ENCODE peak calls at places on chromosomes 4 and X, in nine cellular contexts. B is endothelial cell of umbilical vein; F is Jurkat, Clone E6-1; M is AG09309; V is retinal pigment epithelial cell; J is GM23248; X is dorsolateral prefrontal cortex; N is kidney epithelial cell; Z is gastrocnemius medialis. U is an unnamed sample.

GRCh38 chrX:45842916-45843315 is 642.2 kb upstream of the DIPK2B start:
- DNase-seq in X (no peak), B (peak), N (no peak), V (no peak), J (peak), F (no peak), M (no peak), Z (no peak), U (no peak)

GRCh38 chr4:16860506-16860905 is 37.9 kb downstream of the LDB2 start:
- DNase-seq in F (no peak), Z (no peak), N (no peak), B (peak), X (no peak), J (peak), V (peak), M (peak), U (no peak)

GRCh38 chrX:106177106-106177981 is 9.2 kb downstream of the PWWP3B start:
- DNase-seq in J (no peak), X (peak), V (peak), M (no peak), N (no peak), Z (peak), B (no peak), F (no peak), U (no peak)

GRCh38 chr4:21134994-21135393 is 434.7 kb downstream of the PACRGL start:
- DNase-seq in N (no peak), M (no peak), X (no peak), J (peak), Z (no peak), V (no peak), B (peak), F (peak), U (no peak)

GRCh38 chr4:123593655-123594054 is 197.1 kb downstream of the SPRY1 start:
- DNase-seq in J (no peak), Z (no peak), F (peak), M (no peak), V (no peak), N (no peak), X (no peak), B (peak), U (no peak)

GRCh38 chr4:147299205-147299604 is 181.7 kb upstream of the EDNRA start:
- DNase-seq in X (no peak), F (no peak), B (no peak), J (no peak), M (no peak), Z (no peak), N (no peak), V (no peak), U (no peak)

GRCh38 chr4:55439023-55439422 is 43.3 kb downstream of the TMEM165 start:
- DNase-seq in M (no peak), V (no peak), N (no peak), B (no peak), Z (no peak), X (no peak), F (no peak), J (no peak), U (no peak)

GRCh38 chr4:69038582-69038981 is 57.7 kb upstream of the UGT2B7 start:
- DNase-seq in F (no peak), J (peak), M (no peak), N (no peak), V (peak), Z (no peak), X (no peak), B (peak), U (no peak)

GRCh38 chr4:20433101-20433705 is 181.5 kb downstream of the SLIT2 start:
- DNase-seq in Z (no peak), M (no peak), F (no peak), X (no peak), J (no peak), N (no peak), B (peak), V (no peak), U (no peak)

GRCh38 chr4:53098681-53099121 is 236.6 kb downstream of the RASL11B start:
- DNase-seq in Z (no peak), N (no peak), M (peak), B (peak), X (no peak), V (no peak), J (peak), F (no peak), U (no peak)

GRCh38 chrX:7788334-7788733 is 54.6 kb upstream of the VCX start:
- DNase-seq in V (no peak), X (no peak), B (no peak), J (no peak), Z (no peak), F (no peak), N (no peak), M (no peak), U (no peak)

GRCh38 chr4:142705820-142706219 is 140.3 kb downstream of the INPP4B start:
- DNase-seq in B (no peak), X (no peak), V (no peak), F (no peak), M (no peak), J (peak), N (no peak), Z (no peak), U (no peak)

GRCh38 chr4:19329631-19330030 is 922.1 kb upstream of the SLIT2 start:
- DNase-seq in J (peak), N (no peak), B (no peak), X (no peak), V (no peak), F (no peak), M (peak), Z (no peak), U (no peak)

GRCh38 chrX:22135994-22136684 is 104.0 kb downstream of the PHEX start:
- DNase-seq in N (no peak), V (no peak), X (no peak), B (peak), M (peak), Z (no peak), F (peak), J (peak), U (peak)

GRCh38 chr4:16194199-16194598 is 32.1 kb downstream of the TAPT1 start:
- DNase-seq in N (no peak), V (no peak), M (peak), B (no peak), X (no peak), J (peak), Z (no peak), F (no peak), U (no peak)

GRCh38 chr4:57023104-57023503 is 44.4 kb downstream of the POLR2B start:
- DNase-seq in X (no peak), J (peak), F (no peak), N (no peak), B (peak), Z (no peak), M (peak), V (peak), U (no peak)

GRCh38 chr4:54152846-54153600 is 53.1 kb downstream of the GSX2 start:
- DNase-seq in X (no peak), J (peak), M (peak), B (no peak), N (peak), F (no peak), V (peak), Z (no peak), U (no peak)

GRCh38 chr4:828641-829271 is 2.8 kb upstream of the CPLX1 start:
- DNase-seq in M (no peak), X (peak), J (peak), V (no peak), F (no peak), Z (no peak), B (no peak), N (no peak), U (no peak)

GRCh38 chr4:73446336-73446938 is 10.4 kb downstream of the AFP start:
- DNase-seq in X (no peak), M (no peak), F (peak), J (peak), N (no peak), V (no peak), B (peak), Z (no peak), U (peak)

GRCh38 chr4:93897559-93897958 is 69.0 kb downstream of the ATOH1 start:
- DNase-seq in M (no peak), N (no peak), F (peak), J (peak), Z (no peak), B (peak), X (no peak), V (no peak), U (no peak)

GRCh38 chr4:133147365-133147821 is 1.7 kb upstream of the PCDH10 start:
- DNase-seq in F (no peak), M (no peak), X (peak), V (no peak), B (peak), N (no peak), J (no peak), Z (no peak), U (no peak)

GRCh38 chrX:121836000-121836399 is 788.6 kb downstream of the GLUD2 start:
- DNase-seq in M (no peak), N (no peak), X (no peak), B (no peak), F (no peak), V (no peak), J (no peak), Z (no peak), U (no peak)

GRCh38 chr4:99679204-99679603 is 21.6 kb upstream of the C4orf54 start:
- DNase-seq in X (no peak), V (peak), M (no peak), B (no peak), F (no peak), N (no peak), J (peak), Z (peak), U (no peak)

GRCh38 chr4:118814901-118815300 is 21.0 kb downstream of the SEC24D start:
- DNase-seq in F (no peak), V (no peak), M (no peak), Z (no peak), N (no peak), B (no peak), X (no peak), J (no peak), U (no peak)

GRCh38 chr4:7987148-7987989 is 47.7 kb upstream of the AFAP1 start:
- DNase-seq in J (peak), Z (peak), F (peak), M (no peak), X (peak), N (no peak), V (no peak), B (peak), U (peak)

GRCh38 chr4:6771229-6771671 is 11.3 kb upstream of the KIAA0232 start:
- DNase-seq in F (no peak), N (no peak), Z (peak), V (no peak), J (peak), X (no peak), M (no peak), B (no peak), U (no peak)

GRCh38 chr4:140052050-140052449 is 101.9 kb downstream of the MAML3 start:
- DNase-seq in M (no peak), F (no peak), Z (no peak), N (no peak), B (peak), J (peak), X (no peak), V (no peak), U (peak)

GRCh38 chrX:103175944-103176753 is 38.8 kb upstream of the BEX4 start:
- DNase-seq in B (peak), M (no peak), F (peak), J (peak), X (peak), V (no peak), N (no peak), Z (no peak), U (peak)

DNA sequence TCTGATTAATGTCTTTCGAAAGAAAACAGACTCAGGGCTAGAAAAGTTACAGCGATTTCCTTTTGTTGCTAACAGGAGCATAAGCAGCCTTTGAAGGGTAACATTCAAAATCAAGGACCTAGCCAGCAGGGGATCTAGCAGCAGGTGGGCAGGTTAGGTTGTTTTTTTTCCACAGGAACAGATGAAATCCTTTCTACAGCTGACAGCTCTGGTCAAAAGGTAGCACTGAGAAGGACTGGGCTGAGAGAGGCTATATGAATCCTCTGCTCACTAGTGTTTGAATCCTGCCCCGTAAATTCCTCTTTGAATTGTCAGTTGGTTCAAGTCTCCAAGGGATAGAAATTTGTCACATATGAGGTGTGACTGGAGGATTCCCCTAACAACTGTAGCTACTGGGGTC is 188.2 kb downstream of the SH2D1A start:
- DNase-seq in X (no peak), V (no peak), M (no peak), N (no peak), J (no peak), Z (no peak), B (no peak), F (no peak), U (no peak)
- H3K4me3 ChIP-seq in X (no peak), V (no peak), M (no peak), N (no peak), J (no peak), Z (no peak), B (no peak), F (no peak), U (no peak)

DNA sequence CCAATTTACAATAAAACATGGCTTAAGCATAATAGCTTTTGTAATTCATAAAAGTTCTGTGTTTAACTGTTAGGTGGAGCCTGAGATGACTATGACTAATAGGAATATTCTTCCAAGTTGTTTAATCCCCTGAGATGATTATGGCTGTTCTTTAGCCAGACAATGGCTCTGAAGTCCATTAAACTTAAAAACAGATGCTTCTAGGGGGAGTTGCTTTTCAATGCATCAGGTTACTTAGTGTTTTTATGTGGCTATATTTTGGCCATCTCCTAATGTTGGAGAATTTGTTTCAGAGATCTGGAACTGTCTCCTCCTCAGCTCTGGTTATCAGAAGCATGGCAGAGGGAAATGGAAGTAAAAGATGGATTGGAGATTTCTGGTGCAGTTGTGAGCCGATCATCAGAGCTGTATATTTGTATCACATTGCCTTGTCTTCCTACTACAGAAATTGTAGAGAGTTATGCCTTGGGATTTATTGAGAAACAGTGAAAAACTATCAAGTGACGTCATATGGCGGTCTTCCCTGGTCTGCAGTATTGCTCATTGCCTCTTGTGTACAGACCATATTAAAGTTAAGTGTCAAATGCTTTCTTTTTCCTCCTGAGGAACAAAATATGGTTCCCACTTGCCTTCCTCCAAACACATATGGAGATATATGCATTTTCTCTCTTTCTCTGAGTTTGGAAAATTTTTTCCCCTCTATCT is 29.7 kb downstream of the SGMS2 start:
- DNase-seq in Z (no peak), M (peak), V (peak), B (no peak), X (no peak), J (peak), N (no peak), F (no peak), U (no peak)
- H3K4me3 ChIP-seq in Z (peak), M (peak), V (no peak), B (peak), X (no peak), J (peak), N (no peak), F (no peak), U (no peak)

GRCh38 chr4:165332502-165332901 is 5.0 kb downstream of the MSMO1 start:
- DNase-seq in Z (no peak), J (no peak), M (no peak), X (no peak), N (no peak), B (no peak), F (no peak), V (no peak), U (no peak)
- H3K4me3 ChIP-seq in Z (no peak), J (no peak), M (no peak), X (peak), N (no peak), B (peak), F (no peak), V (peak), U (peak)

DNA sequence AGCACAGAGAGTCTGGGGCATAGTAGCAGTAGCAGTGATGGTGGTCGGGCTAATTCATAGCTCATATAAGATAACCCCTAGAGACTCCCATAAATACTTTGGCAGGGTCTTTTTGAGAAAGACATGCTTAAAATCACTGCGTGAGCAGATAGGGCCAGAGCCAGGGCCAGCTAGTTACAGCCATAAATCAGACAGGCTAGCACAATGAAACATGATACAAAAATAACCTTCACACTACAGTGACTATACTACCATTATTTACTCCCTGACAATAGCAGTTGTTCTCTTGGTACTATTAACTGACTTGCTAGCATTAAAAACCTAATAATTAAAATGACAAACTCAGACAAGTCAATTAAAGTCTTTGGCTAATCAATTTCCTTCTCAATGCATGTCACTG is 295.9 kb downstream of the SMARCA1 start:
- DNase-seq in J (no peak), Z (no peak), B (no peak), X (no peak), N (no peak), V (no peak), F (no peak), M (no peak), U (no peak)
- H3K4me3 ChIP-seq in J (no peak), Z (no peak), B (no peak), X (no peak), N (no peak), V (no peak), F (no peak), M (no peak), U (no peak)

GRCh38 chr4:158845166-158846041 is 76.6 kb downstream of the FNIP2 start:
- DNase-seq in J (no peak), M (no peak), V (no peak), N (no peak), F (no peak), Z (no peak), X (no peak), B (no peak), U (no peak)

GRCh38 chr4:158849681-158850080 is 80.9 kb downstream of the FNIP2 start:
- DNase-seq in M (no peak), B (no peak), Z (no peak), J (no peak), X (no peak), V (no peak), N (no peak), F (no peak), U (no peak)

GRCh38 chr4:158850800-158851644 is 82.2 kb downstream of the FNIP2 start:
- DNase-seq in J (peak), B (peak), V (no peak), F (peak), Z (no peak), N (no peak), X (no peak), M (peak), U (no peak)

GRCh38 chr4:158850371-158850770 is 81.5 kb downstream of the FNIP2 start:
- DNase-seq in M (no peak), X (no peak), Z (no peak), F (no peak), V (no peak), J (no peak), N (no peak), B (no peak), U (no peak)

DNA sequence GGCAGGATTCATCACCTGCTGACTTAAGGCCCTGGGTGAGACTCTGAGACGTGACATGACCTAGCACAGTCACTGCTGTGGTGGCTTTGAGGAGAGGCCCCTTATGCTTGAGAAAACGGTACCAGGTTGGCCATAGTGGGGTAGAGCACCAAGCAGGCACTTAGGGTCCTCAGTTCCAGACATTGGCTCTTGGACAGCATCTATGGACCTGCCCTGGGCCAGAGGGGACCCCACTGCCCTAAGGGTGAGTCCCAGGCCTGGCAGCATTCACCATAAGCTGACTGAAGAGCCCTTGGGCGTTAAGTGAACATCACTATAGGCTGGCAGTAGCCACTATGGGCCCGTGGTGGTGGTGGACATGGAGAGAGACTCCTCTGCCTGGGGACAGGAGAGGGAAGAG is 78.7 kb downstream of the FNIP2 start:
- DNase-seq in J (no peak), Z (no peak), N (no peak), V (no peak), M (no peak), B (no peak), F (no peak), X (no peak), U (no peak)
- H3K4me3 ChIP-seq in J (no peak), Z (no peak), N (no peak), V (no peak), M (no peak), B (no peak), F (no peak), X (no peak), U (no peak)

GRCh38 chrX:5869786-5870185 is 358.9 kb downstream of the NLGN4X start:
- DNase-seq in V (no peak), N (no peak), M (no peak), B (no peak), Z (no peak), X (no peak), F (no peak), J (no peak), U (no peak)
- H3K4me3 ChIP-seq in V (no peak), N (no peak), M (no peak), B (no peak), Z (no peak), X (no peak), F (no peak), J (no peak), U (no peak)

GRCh38 chr4:23871420-23871819 is 18.4 kb downstream of the PPARGC1A start:
- DNase-seq in N (no peak), J (no peak), M (no peak), Z (no peak), F (no peak), X (no peak), B (no peak), V (no peak), U (no peak)
- H3K4me3 ChIP-seq in N (no peak), J (no peak), M (no peak), Z (no peak), F (no peak), X (no peak), B (no peak), V (no peak), U (no peak)

GRCh38 chr4:100781433-100781832 is 263.6 kb upstream of the EMCN start:
- DNase-seq in J (no peak), Z (no peak), N (no peak), V (no peak), F (no peak), X (no peak), M (no peak), B (no peak), U (no peak)
- H3K4me3 ChIP-seq in J (no peak), Z (no peak), N (no peak), V (no peak), F (no peak), X (no peak), M (no peak), B (no peak), U (no peak)

DNA sequence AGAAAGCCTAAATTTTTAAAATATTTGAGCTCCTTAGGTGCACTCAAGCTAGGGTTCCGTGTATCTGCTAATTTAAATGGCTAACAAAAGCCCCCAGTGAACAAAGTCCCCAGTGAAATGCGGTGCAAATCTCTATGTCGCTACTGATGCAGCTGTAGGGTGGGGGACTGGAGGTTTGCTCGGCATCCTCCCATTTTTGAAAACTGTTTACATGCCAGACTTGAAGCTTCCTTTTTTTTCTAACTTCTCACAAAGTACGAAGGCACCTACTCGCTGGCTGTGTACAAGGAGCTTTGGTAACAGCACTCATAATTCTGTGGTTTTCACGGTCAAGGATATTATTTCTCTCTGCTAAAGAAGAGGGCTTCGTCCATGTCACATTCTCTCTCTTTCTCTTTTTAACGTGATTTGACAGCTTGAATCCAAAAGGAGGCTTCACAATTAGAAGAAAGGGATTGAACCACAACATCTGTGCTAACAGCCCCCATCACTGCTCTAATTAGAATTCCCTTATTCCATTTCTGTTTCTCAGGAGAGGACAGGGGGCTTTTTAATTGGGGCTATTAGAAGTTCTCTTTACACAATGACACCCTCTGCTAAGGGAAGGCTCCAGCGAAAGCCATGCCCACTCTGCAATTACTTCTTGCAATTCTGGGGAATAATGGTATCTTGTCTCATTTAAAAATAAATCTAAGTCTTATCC is 46.7 kb downstream of the TMEM156 start:
- DNase-seq in B (no peak), X (no peak), M (no peak), J (no peak), Z (no peak), N (no peak), F (no peak), V (no peak), U (no peak)
- H3K4me3 ChIP-seq in B (no peak), X (peak), M (no peak), J (no peak), Z (no peak), N (no peak), F (no peak), V (no peak), U (no peak)